ENCODE peak calls at places on chromosome 3, in five cellular contexts. O, Y, U, T and R are unnamed samples.

GRCh38 chr3:119585867-119586570 is 6.7 kb downstream of the ADPRH start:
- DNase-seq in O (no peak), Y (no peak), U (no peak), T (no peak), R (no peak)

GRCh38 chr3:125140817-125141595 is 71.5 kb downstream of the SLC12A8 start:
- DNase-seq in O (no peak), Y (no peak), U (no peak), T (peak), R (no peak)

GRCh38 chr3:100615684-100616083 is 6.3 kb downstream of the ADGRG7 start:
- DNase-seq in O (no peak), Y (no peak), U (no peak), T (no peak), R (no peak)

GRCh38 chr3:128367726-128368125 is 99.0 kb downstream of the DNAJB8 start:
- DNase-seq in O (no peak), Y (no peak), U (no peak), T (no peak), R (no peak)

GRCh38 chr3:129657261-129658046 is 51.0 kb upstream of the PLXND1 start:
- DNase-seq in O (no peak), Y (no peak), U (no peak), T (no peak), R (no peak)

GRCh38 chr3:149277338-149277813 is 55.7 kb upstream of the CP start:
- DNase-seq in O (no peak), Y (no peak), U (no peak), T (peak), R (peak)

GRCh38 chr3:45939341-45939771 is 3.9 kb upstream of the CXCR6 start:
- DNase-seq in O (no peak), Y (no peak), U (no peak), T (peak), R (no peak)

GRCh38 chr3:63232764-63233396 is 45.2 kb upstream of the SYNPR start:
- DNase-seq in O (no peak), Y (peak), U (no peak), T (no peak), R (no peak)

GRCh38 chr3:181336597-181336996 is 347.1 kb upstream of the DNAJC19 start:
- DNase-seq in O (no peak), Y (no peak), U (no peak), T (no peak), R (no peak)

GRCh38 chr3:121592856-121593702 is at the start of gene FBXO40:
- DNase-seq in O (peak), Y (peak), U (peak), T (peak), R (no peak)

GRCh38 chr3:62669161-62669560 is 206.1 kb downstream of the CADPS start:
- DNase-seq in O (no peak), Y (no peak), U (no peak), T (no peak), R (no peak)

GRCh38 chr3:29335438-29335837 is 54.6 kb downstream of the RBMS3 start:
- DNase-seq in O (peak), Y (peak), U (peak), T (no peak), R (no peak)

GRCh38 chr3:70973558-70973957 is 610.0 kb downstream of the FOXP1 start:
- DNase-seq in O (no peak), Y (no peak), U (no peak), T (no peak), R (no peak)

GRCh38 chr3:66276705-66277274 is 56.0 kb downstream of the SLC25A26 start:
- DNase-seq in O (peak), Y (peak), U (peak), T (peak), R (peak)

GRCh38 chr3:152176241-152176640 is 92.5 kb upstream of the MBNL1 start:
- DNase-seq in O (no peak), Y (no peak), U (no peak), T (no peak), R (no peak)

GRCh38 chr3:107657971-107658370 is 135.2 kb downstream of the BBX start:
- DNase-seq in O (no peak), Y (no peak), U (no peak), T (no peak), R (no peak)

GRCh38 chr3:173739716-173740115 is 342.2 kb downstream of the NLGN1 start:
- DNase-seq in O (no peak), Y (no peak), U (no peak), T (no peak), R (no peak)

GRCh38 chr3:161854232-161854771 is 357.7 kb downstream of the OTOL1 start:
- DNase-seq in O (peak), Y (no peak), U (peak), T (peak), R (peak)

GRCh38 chr3:24451461-24452099 is 43.1 kb downstream of the THRB start:
- DNase-seq in O (no peak), Y (no peak), U (no peak), T (no peak), R (no peak)

GRCh38 chr3:36409862-36410261 is 29.6 kb downstream of the STAC start:
- DNase-seq in O (no peak), Y (no peak), U (no peak), T (no peak), R (no peak)

GRCh38 chr3:112519424-112520001 is 20.2 kb upstream of the BTLA start:
- DNase-seq in O (peak), Y (peak), U (peak), T (peak), R (peak)

GRCh38 chr3:141959921-141960554 is 83.6 kb downstream of the ATP1B3 start:
- DNase-seq in O (no peak), Y (no peak), U (no peak), T (no peak), R (no peak)

GRCh38 chr3:158381274-158381868 is 189.6 kb upstream of the MLF1 start:
- DNase-seq in O (no peak), Y (no peak), U (no peak), T (no peak), R (no peak)

GRCh38 chr3:13018039-13018431 is 55.2 kb downstream of the IQSEC1 start:
- DNase-seq in O (peak), Y (peak), U (no peak), T (no peak), R (no peak)

GRCh38 chr3:168248383-168249047 is 152.8 kb upstream of the GOLIM4 start:
- DNase-seq in O (peak), Y (no peak), U (peak), T (peak), R (peak)

GRCh38 chr3:153338487-153338886 is 176.5 kb downstream of the RAP2B start:
- DNase-seq in O (no peak), Y (no peak), U (no peak), T (no peak), R (no peak)

GRCh38 chr3:139928708-139929505 is 6.1 kb upstream of the CLSTN2 start:
- DNase-seq in O (no peak), Y (no peak), U (no peak), T (no peak), R (no peak)

GRCh38 chr3:52256622-52257021 is 11.1 kb downstream of the PPM1M start:
- DNase-seq in O (no peak), Y (no peak), U (no peak), T (no peak), R (no peak)

GRCh38 chr3:83863380-83863779 is 1095.4 kb upstream of the CADM2 start:
- DNase-seq in O (no peak), Y (no peak), U (no peak), T (no peak), R (no peak)

GRCh38 chr3:67790043-67790442 is 135.6 kb upstream of the SUCLG2 start:
- DNase-seq in O (peak), Y (no peak), U (peak), T (peak), R (peak)

GRCh38 chr3:129058441-129059194 is 2.0 kb upstream of the GP9 start:
- DNase-seq in O (peak), Y (peak), U (no peak), T (peak), R (no peak)